ENCODE peak calls at places on chromosomes 3 and 15, in eight cellular contexts. V is hepatocyte, Q is right lobe of liver, Z is sigmoid colon, C is Peyer's patch, D is IMR-90, M is brain microvascular endothelial cell, X is uterus. L is an unnamed sample.

GRCh38 chr3:25429441-25429907 is 1.4 kb downstream of the RARB start:
- DNase-seq in D (no peak), X (no peak), V (no peak), Q (no peak), M (no peak), Z (no peak), C (no peak), L (no peak)

GRCh38 chr3:65671004-65671403 is 367.7 kb downstream of the MAGI1 start:
- DNase-seq in Z (no peak), X (no peak), Q (peak; percentile 46), C (no peak), V (no peak), M (no peak), D (no peak), L (no peak)

GRCh38 chr15:31272558-31273257 is 53.9 kb upstream of the KLF13 start:
- DNase-seq in V (peak; percentile 2), Z (peak; percentile 44), M (no peak), C (peak; percentile 80), Q (peak; percentile 47), X (no peak), D (no peak), L (no peak)

GRCh38 chr3:101868534-101869464 is 19.5 kb downstream of the NFKBIZ start:
- DNase-seq in M (peak; percentile 49), D (peak; percentile 58), X (no peak), C (peak; percentile 69), Z (no peak), Q (no peak), V (no peak), L (peak; percentile 86)

GRCh38 chr3:156425651-156426050 is 129.3 kb downstream of the SSR3 start:
- DNase-seq in Z (no peak), C (no peak), V (no peak), X (no peak), D (no peak), M (no peak), Q (no peak), L (no peak)

GRCh38 chr3:21017115-21017852 is 733.7 kb downstream of the ZNF385D start:
- DNase-seq in Q (no peak), D (no peak), Z (no peak), X (no peak), V (no peak), C (no peak), M (no peak), L (no peak)

GRCh38 chr15:99014803-99015676 is 7.4 kb upstream of the PGPEP1L start:
- DNase-seq in V (peak; percentile 84), X (peak; percentile 64), C (peak; percentile 71), Z (peak; percentile 80), M (peak; percentile 43), D (peak; percentile 72), Q (no peak), L (peak; percentile 50)

GRCh38 chr3:65033577-65033976 is 345.8 kb upstream of the ADAMTS9 start:
- DNase-seq in M (no peak), X (no peak), C (no peak), Q (no peak), Z (no peak), V (no peak), D (no peak), L (no peak)

GRCh38 chr3:136141891-136142290 is 54.2 kb downstream of the MSL2 start:
- DNase-seq in Q (no peak), C (no peak), X (no peak), M (no peak), D (peak; percentile 49), V (no peak), Z (no peak), L (no peak)

GRCh38 chr15:54840999-54841398 is 355.7 kb downstream of the RSL24D1 start:
- DNase-seq in C (no peak), D (no peak), X (no peak), M (no peak), Z (no peak), Q (no peak), V (no peak), L (no peak)

GRCh38 chr3:195914648-195915473 is 6.5 kb upstream of the TNK2 start:
- DNase-seq in X (peak; percentile 96), Q (peak; percentile 93), D (peak; percentile 97), M (peak; percentile 97), V (peak; percentile 96), C (peak; percentile 90), Z (peak; percentile 97), L (peak; percentile 96)

GRCh38 chr3:178198329-178198728 is 337.9 kb upstream of the KCNMB2 start:
- DNase-seq in Z (no peak), V (no peak), M (no peak), D (peak; percentile 40), Q (no peak), C (no peak), X (no peak), L (no peak)

GRCh38 chr3:64621726-64622400 is 65.9 kb downstream of the ADAMTS9 start:
- DNase-seq in D (no peak), V (no peak), C (no peak), Z (no peak), Q (no peak), M (no peak), X (no peak), L (no peak)

GRCh38 chr3:157618075-157618760 is 115.0 kb upstream of the VEPH1 start:
- DNase-seq in M (peak; percentile 37), Z (no peak), D (peak; percentile 71), X (no peak), Q (no peak), V (peak; percentile 53), C (no peak), L (no peak)

GRCh38 chr15:26879770-26880169 is 12.9 kb downstream of the GABRA5 start:
- DNase-seq in X (no peak), Q (no peak), M (no peak), D (no peak), C (no peak), Z (no peak), V (no peak), L (no peak)

GRCh38 chr3:195411831-195412230 is 31.0 kb downstream of the ACAP2 start:
- DNase-seq in X (no peak), Z (no peak), M (peak; percentile 32), V (no peak), C (no peak), D (peak; percentile 60), Q (no peak), L (no peak)

GRCh38 chr3:146577662-146578061 is 27.5 kb downstream of the PLSCR5 start:
- DNase-seq in V (peak; percentile 49), Q (no peak), X (peak; percentile 45), M (peak; percentile 69), C (no peak), Z (no peak), D (peak; percentile 73), L (no peak)

GRCh38 chr3:139617656-139618268 is 60.0 kb downstream of the NMNAT3 start:
- DNase-seq in X (no peak), C (no peak), Q (no peak), M (no peak), D (no peak), V (no peak), Z (no peak), L (no peak)

GRCh38 chr3:172107403-172107802 is 68.0 kb downstream of the FNDC3B start:
- DNase-seq in Q (no peak), C (no peak), V (no peak), Z (no peak), M (no peak), X (no peak), D (no peak), L (no peak)

GRCh38 chr15:80547264-80547663 is 143.1 kb downstream of the ARNT2 start:
- DNase-seq in D (no peak), C (no peak), X (no peak), Q (no peak), V (no peak), Z (no peak), M (no peak), L (no peak)

GRCh38 chr15:74598126-74598842 is 17.4 kb upstream of the CLK3 start:
- DNase-seq in D (peak; percentile 81), V (peak; percentile 85), C (peak; percentile 98), M (peak; percentile 80), Q (peak; percentile 98), X (peak; percentile 93), Z (peak; percentile 98), L (peak; percentile 94)

GRCh38 chr15:68594533-68595259 is 15.9 kb downstream of the CORO2B start:
- DNase-seq in Q (no peak), M (no peak), C (peak; percentile 2), D (peak; percentile 39), X (no peak), V (no peak), Z (no peak), L (no peak)

DNA sequence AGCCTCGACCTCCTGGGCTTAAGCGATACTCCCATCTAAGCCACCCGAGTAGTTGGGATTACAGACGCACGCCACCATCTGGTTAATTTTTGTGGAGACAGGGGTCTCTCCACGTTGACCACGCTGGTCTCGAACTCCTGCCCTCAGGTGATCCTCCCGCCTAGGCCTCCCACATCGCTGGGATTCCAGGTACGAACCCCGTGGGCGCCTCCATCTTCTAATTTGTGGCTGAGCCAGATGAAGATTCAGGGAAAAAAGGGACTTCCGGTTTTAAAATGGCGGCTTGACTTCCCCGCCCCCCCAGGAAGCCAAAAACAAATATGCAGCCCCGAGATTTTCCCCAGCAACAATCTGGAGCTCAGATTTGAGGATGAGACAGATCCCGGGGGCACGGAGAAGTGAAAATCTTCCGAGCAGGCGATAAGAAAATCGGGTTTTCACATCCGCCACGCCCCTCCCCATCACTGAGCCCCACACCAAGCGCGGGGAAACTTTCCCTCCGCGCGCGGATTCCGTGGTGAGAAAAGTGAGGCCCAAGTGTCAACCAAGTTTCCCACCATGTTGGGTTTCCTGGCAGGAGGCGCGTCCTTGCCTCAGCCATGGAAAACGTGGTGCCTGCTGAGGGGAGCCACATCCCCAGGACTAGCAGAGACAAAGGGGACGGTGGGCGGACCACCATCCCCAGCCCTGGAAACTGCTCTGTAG is 15.4 kb downstream of the CHST14 start:
- DNase-seq in Z (no peak), C (no peak), Q (no peak), V (no peak), D (no peak), X (no peak), M (no peak), L (no peak)
- H3K4me3 ChIP-seq in Z (peak overlapping the region; percentile 12), C (no peak overlapping the region), Q (no peak overlapping the region), V (no peak overlapping the region), D (no peak overlapping the region), X (no peak overlapping the region), M (no peak overlapping the region), L (no peak overlapping the region)

DNA sequence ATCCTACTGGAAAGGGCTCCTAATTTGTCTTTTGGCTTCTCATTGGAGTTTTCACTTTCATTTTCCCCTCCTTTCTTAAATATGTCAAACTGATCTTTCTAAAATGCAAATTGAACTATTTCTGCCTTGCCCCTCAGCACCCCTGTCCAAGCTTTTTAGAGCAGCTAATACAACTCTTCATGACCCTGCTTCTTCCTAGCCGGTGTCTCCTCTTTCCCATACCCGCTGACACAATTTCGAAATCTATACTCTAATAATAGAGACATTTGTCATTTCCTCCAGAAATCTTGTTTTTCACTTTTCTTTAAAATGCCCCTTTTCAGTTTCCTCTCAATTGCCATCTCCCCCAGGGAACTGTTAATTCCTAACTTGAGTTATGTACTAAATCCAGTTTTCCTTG is 2.9 kb upstream of the EPHA3 start:
- DNase-seq in C (no peak), Q (no peak), M (no peak), V (no peak), X (no peak), D (no peak), Z (no peak), L (no peak)
- H3K27me3 ChIP-seq in C (no peaks in the 10 kb centered on the region), Q (no peaks in the 10 kb centered on the region), M (no peaks in the 10 kb centered on the region), V (peaks cover 32% of the 10 kb centered on the region), X (no peaks in the 10 kb centered on the region), D (peaks cover 11% of the 10 kb centered on the region), Z (peaks cover 4% of the 10 kb centered on the region), L (no peaks in the 10 kb centered on the region)

GRCh38 chr3:186985713-186986364 is 55.5 kb downstream of the ST6GAL1 start:
- DNase-seq in Q (no peak), C (no peak), Z (no peak), D (no peak), X (no peak), V (no peak), M (no peak), L (peak; percentile 39)
- H3K4me3 ChIP-seq in Q (no peak overlapping the region), C (no peak overlapping the region), Z (no peak overlapping the region), D (no peak overlapping the region), X (no peak overlapping the region), V (no peak overlapping the region), M (no peak overlapping the region), L (no peak overlapping the region)

GRCh38 chr3:45106874-45107273 is 39.3 kb downstream of the CDCP1 start:
- DNase-seq in C (no peak), Z (no peak), V (no peak), X (no peak), Q (no peak), M (no peak), D (no peak), L (no peak)
- H3K27me3 ChIP-seq in C (no peaks in the 10 kb centered on the region), Z (no peaks in the 10 kb centered on the region), V (no peaks in the 10 kb centered on the region), X (no peaks in the 10 kb centered on the region), Q (no peaks in the 10 kb centered on the region), M (no peaks in the 10 kb centered on the region), D (no peaks in the 10 kb centered on the region), L (no peaks in the 10 kb centered on the region)

L was measured in right cardiac atrium.